ENCODE peak calls at places on chromosome 11, in nine cellular contexts. One of them, this sample, is unnamed.

GRCh38 chr11:44467931-44468330 is 97.5 kb upstream of the CD82 start:
- DNase-seq in GM04504: no peak
- DNase-seq in anterior cingulate cortex: no peak
- DNase-seq in ELR: no peak
- DNase-seq in GM23248: no peak
- DNase-seq in HT-29: no peak
- DNase-seq in stimulated activated CD4-positive, alpha-beta T cell treated with anti-CD3 and anti-CD28 coated beads, Interleukin-4, amount 100 ng/mL, for 24 hours: no peak
- DNase-seq in Caco-2: no peak
- DNase-seq in CD8-positive, alpha-beta T cell: no peak
- DNase-seq in this sample: no peak

GRCh38 chr11:63919267-63920125 is 2.5 kb upstream of the RCOR2 start:
- DNase-seq in stimulated activated CD4-positive, alpha-beta T cell treated with anti-CD3 and anti-CD28 coated beads, Interleukin-4, amount 100 ng/mL, for 24 hours: no peak
- DNase-seq in GM23248: peak
- DNase-seq in Caco-2: no peak
- DNase-seq in ELR: peak
- DNase-seq in anterior cingulate cortex: no peak
- DNase-seq in CD8-positive, alpha-beta T cell: no peak
- DNase-seq in GM04504: no peak
- DNase-seq in HT-29: no peak
- DNase-seq in this sample: peak

GRCh38 chr11:119403021-119403420 is 20.0 kb downstream of the THY1 start:
- DNase-seq in GM04504: peak
- DNase-seq in stimulated activated CD4-positive, alpha-beta T cell treated with anti-CD3 and anti-CD28 coated beads, Interleukin-4, amount 100 ng/mL, for 24 hours: no peak
- DNase-seq in Caco-2: no peak
- DNase-seq in CD8-positive, alpha-beta T cell: no peak
- DNase-seq in HT-29: no peak
- DNase-seq in GM23248: peak
- DNase-seq in ELR: no peak
- DNase-seq in anterior cingulate cortex: no peak
- DNase-seq in this sample: no peak

GRCh38 chr11:64729851-64730382 is 6.9 kb upstream of the NRXN2 start:
- DNase-seq in anterior cingulate cortex: no peak
- DNase-seq in HT-29: no peak
- DNase-seq in CD8-positive, alpha-beta T cell: no peak
- DNase-seq in stimulated activated CD4-positive, alpha-beta T cell treated with anti-CD3 and anti-CD28 coated beads, Interleukin-4, amount 100 ng/mL, for 24 hours: no peak
- DNase-seq in Caco-2: no peak
- DNase-seq in GM04504: no peak
- DNase-seq in GM23248: peak
- DNase-seq in ELR: no peak
- DNase-seq in this sample: peak

GRCh38 chr11:74221816-74222215 is 50.7 kb downstream of the PPME1 start:
- DNase-seq in GM23248: no peak
- DNase-seq in CD8-positive, alpha-beta T cell: no peak
- DNase-seq in Caco-2: no peak
- DNase-seq in stimulated activated CD4-positive, alpha-beta T cell treated with anti-CD3 and anti-CD28 coated beads, Interleukin-4, amount 100 ng/mL, for 24 hours: no peak
- DNase-seq in anterior cingulate cortex: no peak
- DNase-seq in GM04504: no peak
- DNase-seq in HT-29: no peak
- DNase-seq in ELR: no peak
- DNase-seq in this sample: no peak

GRCh38 chr11:120169981-120170698 is 32.2 kb upstream of the TRIM29 start:
- DNase-seq in GM23248: no peak
- DNase-seq in anterior cingulate cortex: no peak
- DNase-seq in GM04504: no peak
- DNase-seq in CD8-positive, alpha-beta T cell: no peak
- DNase-seq in HT-29: no peak
- DNase-seq in ELR: no peak
- DNase-seq in stimulated activated CD4-positive, alpha-beta T cell treated with anti-CD3 and anti-CD28 coated beads, Interleukin-4, amount 100 ng/mL, for 24 hours: no peak
- DNase-seq in Caco-2: no peak
- DNase-seq in this sample: no peak

GRCh38 chr11:14973621-14974020 is 1.5 kb upstream of the CALCA start:
- DNase-seq in GM23248: peak
- DNase-seq in HT-29: no peak
- DNase-seq in anterior cingulate cortex: no peak
- DNase-seq in ELR: peak
- DNase-seq in Caco-2: no peak
- DNase-seq in GM04504: no peak
- DNase-seq in CD8-positive, alpha-beta T cell: no peak
- DNase-seq in stimulated activated CD4-positive, alpha-beta T cell treated with anti-CD3 and anti-CD28 coated beads, Interleukin-4, amount 100 ng/mL, for 24 hours: peak
- DNase-seq in this sample: peak

GRCh38 chr11:63614136-63614664 is at the start of gene PLAAT3:
- DNase-seq in GM04504: no peak
- DNase-seq in HT-29: peak
- DNase-seq in Caco-2: peak
- DNase-seq in CD8-positive, alpha-beta T cell: peak
- DNase-seq in stimulated activated CD4-positive, alpha-beta T cell treated with anti-CD3 and anti-CD28 coated beads, Interleukin-4, amount 100 ng/mL, for 24 hours: peak
- DNase-seq in GM23248: peak
- DNase-seq in ELR: peak
- DNase-seq in anterior cingulate cortex: peak
- DNase-seq in this sample: peak

GRCh38 chr11:13440100-13440855 is 22.7 kb downstream of the BTBD10 start:
- DNase-seq in CD8-positive, alpha-beta T cell: no peak
- DNase-seq in ELR: peak
- DNase-seq in stimulated activated CD4-positive, alpha-beta T cell treated with anti-CD3 and anti-CD28 coated beads, Interleukin-4, amount 100 ng/mL, for 24 hours: no peak
- DNase-seq in GM04504: peak
- DNase-seq in GM23248: peak
- DNase-seq in Caco-2: no peak
- DNase-seq in anterior cingulate cortex: no peak
- DNase-seq in HT-29: peak
- DNase-seq in this sample: peak